ENCODE peak calls at places on chromosome 12, in four cellular contexts. R is K562, K is H1, C is WTC11. F is an unnamed sample.

GRCh38 chr12:47881826-47882427 is 22.9 kb downstream of the VDR start:
- DNase-seq in C (no peak), K (no peak), R (no peak), F (no peak)

GRCh38 chr12:27424631-27425230 is 21.8 kb upstream of the SMCO2 start:
- DNase-seq in K (no peak), R (peak), C (no peak), F (peak)

GRCh38 chr12:49332441-49332861 is 4.5 kb downstream of the C1QL4 start:
- DNase-seq in C (no peak), R (no peak), K (no peak), F (no peak)

GRCh38 chr12:62910549-62911169 is 24.3 kb downstream of the PPM1H start:
- DNase-seq in K (no peak), R (peak), C (no peak), F (no peak)

GRCh38 chr12:10027311-10028099 is 3.0 kb upstream of the CLEC9A start:
- DNase-seq in K (no peak), C (no peak), R (no peak), F (no peak)

GRCh38 chr12:93521225-93521854 is 51.1 kb upstream of the SOCS2 start:
- DNase-seq in K (no peak), R (peak), C (no peak), F (no peak)

GRCh38 chr12:102172436-102172835 is 25.2 kb downstream of the PMCH start:
- DNase-seq in C (no peak), K (no peak), R (no peak), F (no peak)

GRCh38 chr12:90974286-90974685 is 19.3 kb upstream of the CCER1 start:
- DNase-seq in R (no peak), C (no peak), K (no peak), F (no peak)

GRCh38 chr12:114835031-114835430 is 151.1 kb upstream of the TBX3 start:
- DNase-seq in R (no peak), C (no peak), K (no peak), F (no peak)

GRCh38 chr12:130192667-130193345 is 30.5 kb downstream of the FZD10 start:
- DNase-seq in R (no peak), K (peak), C (peak), F (no peak)

GRCh38 chr12:20011200-20011599 is 357.1 kb upstream of the PDE3A start:
- DNase-seq in R (no peak), K (no peak), C (no peak), F (no peak)

GRCh38 chr12:70449074-70449757 is 83.1 kb downstream of the KCNMB4 start:
- DNase-seq in K (no peak), R (no peak), C (no peak), F (no peak)

GRCh38 chr12:94710933-94711332 is 60.6 kb upstream of the TMCC3 start:
- DNase-seq in R (peak), C (peak), K (no peak), F (peak)

GRCh38 chr12:103930787-103931536 is 752 bp downstream of the HSP90B1 start:
- DNase-seq in K (no peak), R (peak), C (peak), F (no peak)

GRCh38 chr12:100268835-100269564 is 2.0 kb downstream of the SCYL2 start:
- DNase-seq in R (no peak), C (no peak), K (no peak), F (no peak)

GRCh38 chr12:6772729-6773661 is 675 bp downstream of the LAG3 start:
- DNase-seq in K (no peak), R (no peak), C (no peak), F (no peak)

GRCh38 chr12:64571346-64571745 is 38.9 kb upstream of the RASSF3 start:
- DNase-seq in C (no peak), K (no peak), R (no peak), F (no peak)
- TF ChIP-seq TEAD4 in C (no peak), K (no peak), R (no peak), F (no peak)

GRCh38 chr12:59699408-59700144 is 103.7 kb downstream of the SLC16A7 start:
- DNase-seq in K (no peak), C (no peak), R (no peak), F (no peak)
- TF ChIP-seq TEAD4 in K (no peak), C (no peak), R (no peak), F (no peak)

GRCh38 chr12:117564885-117565284 is 203.5 kb upstream of the NOS1 start:
- DNase-seq in R (no peak), C (no peak), K (no peak), F (no peak)
- TF ChIP-seq TEAD4 in R (no peak), C (no peak), K (no peak), F (no peak)

GRCh38 chr12:50707396-50707795 is 56.5 kb upstream of the ATF1 start:
- DNase-seq in K (no peak), C (no peak), R (no peak), F (no peak)

GRCh38 chr12:50708619-50709018 is 55.3 kb upstream of the ATF1 start:
- DNase-seq in R (no peak), C (no peak), K (no peak), F (no peak)

GRCh38 chr12:50711018-50711527 is 52.8 kb upstream of the ATF1 start:
- DNase-seq in R (no peak), K (no peak), C (no peak), F (no peak)

GRCh38 chr12:50706606-50707005 is 57.3 kb upstream of the ATF1 start:
- DNase-seq in C (no peak), K (no peak), R (no peak), F (no peak)
- TF ChIP-seq TEAD4 in C (no peak), K (no peak), R (no peak), F (no peak)

GRCh38 chr12:108583971-108584370 is 13.9 kb downstream of the TMEM119 start:
- DNase-seq in K (no peak), C (no peak), R (no peak), F (no peak)
- TF ChIP-seq TEAD4 in K (no peak), C (no peak), R (no peak), F (no peak)

GRCh38 chr12:110245278-110245868 is 35.7 kb upstream of the ATP2A2 start:
- DNase-seq in K (no peak), R (no peak), C (peak), F (peak)
- TF ChIP-seq TEAD4 in K (no peak), R (no peak), C (no peak), F (no peak)